ENCODE peak calls at places on chromosomes 6 and 20, in eight cellular contexts. A is effector CD4-positive, alpha-beta T cell; W is effector memory CD8-positive, alpha-beta T cell; Q is T-helper 2 cell treated with Interferon-gamma antibody and Interleukin-4, amounts not matched to agents 5 μg/mL and 100 μg/mL, for 36 hours; N is heart left ventricle; Z is sciatic nerve; E is T-helper 17 cell; Y is thyroid gland. J is an unnamed sample.

GRCh38 chr6:36493859-36494258 is 51.1 kb downstream of the KCTD20 start:
- DNase-seq in A (no peak), W (no peak), Q (no peak), N (no peak), Z (no peak), E (no peak), Y (no peak), J (no peak)

GRCh38 chr6:45754432-45754831 is 261.2 kb downstream of the CLIC5 start:
- DNase-seq in A (no peak), W (no peak), Q (no peak), N (no peak), Z (no peak), E (no peak), Y (no peak), J (no peak)

GRCh38 chr20:44832724-44833123 is 22.4 kb upstream of the RIMS4 start:
- DNase-seq in A (no peak), W (no peak), Q (no peak), N (no peak), Z (no peak), E (no peak), Y (no peak), J (no peak)

GRCh38 chr20:58597021-58597940 is 53.8 kb upstream of the STX16 start:
- DNase-seq in A (no peak), W (no peak), Q (no peak), N (peak; percentile 60), Z (no peak), E (no peak), Y (no peak), J (no peak)

GRCh38 chr6:38170666-38171065 is 351.1 kb downstream of the ZFAND3 start:
- DNase-seq in A (no peak), W (no peak), Q (no peak), N (no peak), Z (no peak), E (no peak), Y (no peak), J (no peak)

GRCh38 chr6:108127826-108128225 is 38.0 kb upstream of the NR2E1 start:
- DNase-seq in A (no peak), W (no peak), Q (no peak), N (no peak), Z (no peak), E (no peak), Y (no peak), J (no peak)

GRCh38 chr6:46626976-46627375 is 25.6 kb downstream of the CYP39A1 start:
- DNase-seq in A (no peak), W (no peak), Q (no peak), N (no peak), Z (no peak), E (no peak), Y (no peak), J (no peak)

GRCh38 chr6:56024931-56025330 is 149.5 kb upstream of the BMP5 start:
- DNase-seq in A (no peak), W (no peak), Q (no peak), N (no peak), Z (no peak), E (no peak), Y (no peak), J (no peak)

GRCh38 chr6:22709804-22710203 is 140.4 kb downstream of the HDGFL1 start:
- DNase-seq in A (no peak), W (no peak), Q (no peak), N (no peak), Z (no peak), E (no peak), Y (no peak), J (no peak)

GRCh38 chr20:36549942-36550796 is 8.8 kb downstream of the MYL9 start:
- DNase-seq in A (no peak), W (no peak), Q (no peak), N (peak; percentile 65), Z (no peak), E (no peak), Y (no peak), J (no peak)

GRCh38 chr20:32336918-32337347 is 21.2 kb upstream of the ASXL1 start:
- DNase-seq in A (no peak), W (no peak), Q (no peak), N (no peak), Z (peak; percentile 3), E (no peak), Y (no peak), J (no peak)

GRCh38 chr6:52929321-52930164 is 20.0 kb upstream of the GSTA3 start:
- DNase-seq in A (no peak), W (no peak), Q (no peak), N (no peak), Z (no peak), E (no peak), Y (no peak), J (no peak)

GRCh38 chr6:106056060-106056737 is 29.9 kb upstream of the PRDM1 start:
- DNase-seq in A (peak; percentile 4), W (peak; percentile 3), Q (no peak), N (no peak), Z (no peak), E (no peak), Y (no peak), J (no peak)

GRCh38 chr20:2986466-2986865 is 57.0 kb upstream of the GNRH2 start:
- DNase-seq in A (no peak), W (no peak), Q (peak; percentile 85), N (no peak), Z (no peak), E (no peak), Y (no peak), J (no peak)

GRCh38 chr20:57022306-57022705 is 244.1 kb downstream of the BMP7 start:
- DNase-seq in A (no peak), W (no peak), Q (no peak), N (no peak), Z (no peak), E (no peak), Y (no peak), J (no peak)

GRCh38 chr6:134551245-134551960 is 233.5 kb upstream of the SGK1 start:
- DNase-seq in A (no peak), W (no peak), Q (no peak), N (no peak), Z (no peak), E (no peak), Y (no peak), J (no peak)

GRCh38 chr6:112331306-112331705 is 15.8 kb upstream of the RFPL4B start:
- DNase-seq in A (no peak), W (no peak), Q (no peak), N (no peak), Z (no peak), E (no peak), Y (no peak), J (no peak)

GRCh38 chr6:7561153-7561964 is 19.9 kb downstream of the DSP start:
- DNase-seq in A (no peak), W (no peak), Q (no peak), N (peak; percentile 45), Z (no peak), E (no peak), Y (peak; percentile 78), J (no peak)

GRCh38 chr6:124670801-124671200 is 291.4 kb upstream of the RNF217 start:
- DNase-seq in A (no peak), W (no peak), Q (no peak), N (no peak), Z (no peak), E (no peak), Y (no peak), J (no peak)

GRCh38 chr6:108243836-108244235 is 17.0 kb downstream of the SNX3 start:
- DNase-seq in A (no peak), W (no peak), Q (no peak), N (no peak), Z (no peak), E (no peak), Y (no peak), J (no peak)

GRCh38 chr6:104182811-104183210 is 676.9 kb downstream of the HACE1 start:
- DNase-seq in A (no peak), W (no peak), Q (no peak), N (no peak), Z (no peak), E (no peak), Y (no peak), J (no peak)

GRCh38 chr6:27577922-27578321 is 105.0 kb upstream of the ZNF184 start:
- DNase-seq in A (no peak), W (no peak), Q (no peak), N (no peak), Z (no peak), E (no peak), Y (no peak), J (no peak)

J was measured in cardiac septum.